ENCODE peak calls at places on chromosome 7, in five cellular contexts. S is fibroblast of lung, Y is IMR-90, M is PC-3, A is neural progenitor cell. W is an unnamed sample.
A peak's percentile ranks its signal among the peaks of the same experiment; 100 is the strongest.

GRCh38 chr7:123494193-123494796 is 40.1 kb downstream of the IQUB start:
- DNase-seq in M (peak; percentile 70), Y (peak; percentile 27), A (peak; percentile 23), S (peak; percentile 10), W (peak; percentile 21)

GRCh38 chr7:35697414-35698175 is 2.7 kb upstream of the HERPUD2 start:
- DNase-seq in S (peak; percentile 63), Y (peak; percentile 71), A (no peak), M (peak; percentile 69), W (peak; percentile 56)

GRCh38 chr7:157830331-157830730 is 493.5 kb downstream of the DNAJB6 start:
- DNase-seq in M (no peak), A (no peak), S (no peak), Y (no peak), W (no peak)

GRCh38 chr7:42407311-42407710 is 170.3 kb upstream of the GLI3 start:
- DNase-seq in M (no peak), A (no peak), S (no peak), Y (no peak), W (no peak)

GRCh38 chr7:124940306-124940705 is 10.7 kb upstream of the POT1 start:
- DNase-seq in Y (peak; percentile 9), M (no peak), A (no peak), S (no peak), W (no peak)

GRCh38 chr7:12951397-12951801 is 264.0 kb downstream of the ARL4A start:
- DNase-seq in M (peak; percentile 82), Y (peak; percentile 89), S (peak; percentile 90), A (no peak), W (peak; percentile 78)

GRCh38 chr7:8254667-8255066 is 7.3 kb downstream of the ICA1 start:
- DNase-seq in S (no peak), M (peak; percentile 13), A (no peak), Y (no peak), W (no peak)

GRCh38 chr7:51123322-51124021 is 193.1 kb downstream of the COBL start:
- DNase-seq in M (peak; percentile 96), S (peak; percentile 89), A (no peak), Y (peak; percentile 79), W (peak; percentile 97)

GRCh38 chr7:154484943-154485342 is 432.7 kb downstream of the DPP6 start:
- DNase-seq in S (no peak), Y (no peak), M (no peak), A (no peak), W (no peak)

GRCh38 chr7:126286317-126286716 is 966.4 kb downstream of the GRM8 start:
- DNase-seq in A (no peak), Y (no peak), M (no peak), S (no peak), W (no peak)

GRCh38 chr7:12066561-12066960 is 144.5 kb upstream of the TMEM106B start:
- DNase-seq in M (peak; percentile 92), S (peak; percentile 22), A (no peak), Y (peak; percentile 21), W (peak; percentile 3)

GRCh38 chr7:55325371-55325792 is 39.8 kb upstream of the LANCL2 start:
- DNase-seq in Y (peak; percentile 95), S (peak; percentile 97), A (no peak), M (peak; percentile 83), W (peak; percentile 17)

GRCh38 chr7:20330176-20330796 is 414 bp upstream of the ITGB8 start:
- DNase-seq in S (peak; percentile 98), M (peak; percentile 79), A (peak; percentile 88), Y (peak; percentile 94), W (peak; percentile 82)

GRCh38 chr7:102063736-102064135 is 222.9 kb upstream of the SH2B2 start:
- DNase-seq in Y (peak; percentile 68), M (peak; percentile 86), S (peak; percentile 92), A (peak; percentile 59), W (peak; percentile 85)

GRCh38 chr7:66627876-66628360 is 763 bp upstream of the KCTD7 start:
- DNase-seq in Y (no peak), A (no peak), M (no peak), S (no peak), W (no peak)

GRCh38 chr7:113799896-113800295 is 118.9 kb downstream of the PPP1R3A start:
- DNase-seq in M (no peak), Y (no peak), S (no peak), A (no peak), W (no peak)

GRCh38 chr7:29611941-29612527 is 48.4 kb downstream of the PRR15 start:
- DNase-seq in A (no peak), S (no peak), M (no peak), Y (no peak), W (no peak)

GRCh38 chr7:81285142-81285871 is 366.5 kb upstream of the SEMA3C start:
- DNase-seq in M (peak; percentile 75), S (peak; percentile 96), A (no peak), Y (peak; percentile 87), W (no peak)

GRCh38 chr7:12801107-12801506 is 113.7 kb downstream of the ARL4A start:
- DNase-seq in Y (no peak), S (no peak), M (peak; percentile 75), A (no peak), W (no peak)

GRCh38 chr7:20219446-20220292 is 2.5 kb upstream of the MACC1 start:
- DNase-seq in Y (peak; percentile 99), S (peak; percentile 99), A (no peak), M (peak; percentile 90), W (no peak)

GRCh38 chr7:15041226-15041625 is 138.7 kb upstream of the DGKB start:
- DNase-seq in A (no peak), Y (peak; percentile 21), M (peak; percentile 31), S (peak; percentile 4), W (no peak)

GRCh38 chr7:149825567-149826343 is 12.4 kb upstream of the ZNF862 start:
- DNase-seq in A (no peak), M (no peak), S (no peak), Y (no peak), W (no peak)

GRCh38 chr7:149824748-149825566 is 13.2 kb upstream of the ZNF862 start:
- DNase-seq in A (no peak), M (no peak), S (no peak), Y (no peak), W (no peak)

GRCh38 chr7:149828357-149829309 is 9.5 kb upstream of the ZNF862 start:
- DNase-seq in Y (no peak), M (no peak), A (no peak), S (no peak), W (no peak)

GRCh38 chr7:149827089-149827981 is 10.8 kb upstream of the ZNF862 start:
- DNase-seq in S (no peak), A (no peak), M (no peak), Y (no peak), W (no peak)

DNA sequence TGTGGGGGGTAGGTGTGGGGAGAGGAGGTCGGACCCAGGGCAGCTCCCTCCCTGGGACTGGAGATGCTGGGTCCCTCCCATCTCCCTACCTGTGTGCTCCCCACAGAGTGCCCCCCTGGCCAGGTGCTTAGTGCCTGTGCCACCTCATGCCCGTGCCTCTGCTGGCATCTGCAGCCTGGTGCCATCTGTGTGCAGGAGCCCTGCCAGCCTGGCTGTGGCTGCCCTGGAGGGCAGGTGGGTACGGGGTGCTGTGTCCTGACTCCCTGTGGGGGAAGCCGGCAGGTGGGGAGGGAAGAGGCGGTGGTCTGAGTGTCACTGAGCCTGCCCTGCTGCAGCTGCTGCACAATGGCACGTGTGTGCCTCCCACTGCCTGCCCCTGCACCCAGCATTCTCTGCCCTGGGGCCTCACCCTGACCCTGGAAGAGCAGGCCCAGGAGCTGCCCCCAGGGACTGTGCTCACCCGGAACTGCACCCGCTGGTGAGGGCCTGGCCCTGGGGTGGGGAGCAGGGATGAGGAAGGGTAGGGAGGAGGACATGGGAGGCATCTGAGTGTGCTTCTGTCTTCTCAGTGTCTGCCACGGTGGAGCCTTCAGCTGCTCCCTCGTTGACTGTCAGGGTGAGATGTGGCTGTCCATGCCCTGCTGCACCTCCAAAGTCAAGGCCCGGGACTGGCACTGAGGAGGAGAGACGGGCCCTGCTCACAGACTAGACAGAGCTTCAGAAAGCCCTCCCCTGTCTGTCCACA is 11.7 kb upstream of the ZNF862 start:
- DNase-seq in S (no peak), Y (no peak), A (no peak), M (no peak), W (no peak)
- H3K27ac ChIP-seq in S (no peak overlapping the region), Y (no peak overlapping the region), A (no peak overlapping the region), M (no peak overlapping the region), W (no peak overlapping the region)

DNA sequence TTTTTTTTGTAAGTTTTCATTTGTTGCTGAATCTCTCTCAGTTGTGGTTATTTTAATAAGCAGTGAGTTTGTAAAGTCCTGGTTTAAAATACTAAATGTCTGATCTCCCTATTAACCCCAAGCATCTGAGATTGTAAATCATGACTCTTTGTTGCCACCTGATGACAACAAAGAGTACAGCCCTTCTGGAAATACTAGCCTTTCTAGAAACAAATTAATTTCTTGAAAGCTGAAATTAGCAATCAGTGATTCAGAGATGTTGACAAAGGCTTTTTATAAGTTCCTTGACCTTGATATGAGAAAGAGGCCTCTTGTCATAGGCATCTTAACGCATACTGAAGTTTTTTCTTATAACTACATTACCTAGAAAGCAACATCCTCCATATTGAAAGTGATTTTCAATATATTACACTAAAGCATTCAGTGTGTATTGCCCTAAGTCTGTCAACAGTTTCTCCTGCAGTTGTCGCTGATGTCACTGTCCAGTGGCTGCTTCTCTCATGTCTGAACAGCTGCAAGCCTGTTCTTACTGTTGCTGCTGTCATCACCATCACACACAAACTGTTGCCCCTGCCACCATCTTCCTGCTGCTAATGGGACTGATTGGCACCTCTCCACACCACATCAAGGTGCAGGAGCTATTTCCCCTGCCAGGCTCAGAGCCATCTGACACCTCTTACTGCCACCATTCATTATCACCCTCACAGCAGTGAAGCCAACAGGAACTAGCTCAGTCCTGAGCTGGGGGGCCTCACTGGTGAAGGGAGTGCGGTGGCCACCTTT is 95.1 kb upstream of the LRGUK start:
- DNase-seq in M (peak; percentile 26), A (no peak), Y (peak; percentile 4), S (no peak), W (no peak)
- TF ChIP-seq CTCF in M (peak; percentile 58), A (peak; percentile 19), Y (peak; percentile 18), S (no peak), W (peak; percentile 29)

GRCh38 chr7:23520582-23520981 is 11.2 kb downstream of the TRA2A start:
- DNase-seq in M (no peak), A (no peak), S (no peak), Y (no peak), W (no peak)

GRCh38 chr7:23529262-23529859 is 2.4 kb downstream of the TRA2A start:
- DNase-seq in A (no peak), S (no peak), M (no peak), Y (no peak), W (no peak)

GRCh38 chr7:23524473-23524872 is 7.3 kb downstream of the TRA2A start:
- DNase-seq in M (no peak), Y (no peak), A (no peak), S (no peak), W (no peak)

GRCh38 chr7:23523486-23524075 is 8.2 kb downstream of the TRA2A start:
- DNase-seq in M (no peak), S (no peak), A (no peak), Y (no peak), W (no peak)
- H3K27ac ChIP-seq in M (no peak overlapping the region), S (no peak overlapping the region), A (no peak overlapping the region), Y (no peak overlapping the region), W (no peak overlapping the region)

GRCh38 chr7:111855161-111855841 is 293.0 kb upstream of the IMMP2L start:
- DNase-seq in A (peak; percentile 59), Y (peak; percentile 79), S (peak; percentile 53), M (peak; percentile 62), W (peak; percentile 27)

GRCh38 chr7:111852081-111852480 is 289.8 kb upstream of the IMMP2L start:
- DNase-seq in M (no peak), S (no peak), Y (no peak), A (no peak), W (no peak)

GRCh38 chr7:111855842-111856227 is 293.5 kb upstream of the IMMP2L start:
- DNase-seq in S (peak; percentile 22), A (peak; percentile 11), M (peak; percentile 12), Y (peak; percentile 59), W (no peak)

GRCh38 chr7:111858331-111858730 is 296.0 kb upstream of the IMMP2L start:
- DNase-seq in A (no peak), S (no peak), Y (no peak), M (no peak), W (no peak)

GRCh38 chr7:111853231-111853990 is 291.1 kb upstream of the IMMP2L start:
- DNase-seq in S (no peak), Y (no peak), A (peak; percentile 49), M (no peak), W (no peak)
- TF ChIP-seq CTCF in S (no peak), Y (peak; percentile 13), A (peak; percentile 46), M (peak; percentile 34), W (no peak)

W was measured in RWPE1.